ENCODE peak calls at places on chromosomes 7 and 10, in five cellular contexts. Q is iPS DF 6.9, L is lower leg skin, N is HFF-Myc, B is Peyer's patch. C is an unnamed sample.

GRCh38 chr10:63114031-63114814 is 18.9 kb upstream of the NRBF2 start:
- DNase-seq in L (peak), B (peak), N (no peak), Q (no peak), C (peak)

GRCh38 chr10:48605264-48605615 is 367 bp upstream of the ARHGAP22 start:
- DNase-seq in L (no peak), N (no peak), B (no peak), Q (no peak), C (no peak)

GRCh38 chr10:87721781-87722180 is 62.1 kb downstream of the PAPSS2 start:
- DNase-seq in Q (no peak), L (no peak), N (no peak), B (no peak), C (no peak)

GRCh38 chr10:33238643-33239042 is 95.8 kb downstream of the NRP1 start:
- DNase-seq in B (no peak), Q (no peak), N (no peak), L (no peak), C (no peak)

GRCh38 chr10:77415311-77415960 is 222.2 kb downstream of the KCNMA1 start:
- DNase-seq in L (no peak), B (no peak), N (no peak), Q (no peak), C (no peak)

GRCh38 chr7:114539575-114539974 is 125.0 kb downstream of the FOXP2 start:
- DNase-seq in L (no peak), Q (no peak), N (peak), B (no peak), C (no peak)

GRCh38 chr10:61933857-61934559 is 32.5 kb downstream of the ARID5B start:
- DNase-seq in B (no peak), N (no peak), L (no peak), Q (no peak), C (no peak)

GRCh38 chr7:92988051-92988450 is 129.7 kb downstream of the SAMD9 start:
- DNase-seq in L (no peak), Q (peak), N (peak), B (no peak), C (no peak)

GRCh38 chr7:69610675-69611037 is 12.4 kb downstream of the AUTS2 start:
- DNase-seq in Q (no peak), L (no peak), B (no peak), N (no peak), C (no peak)

GRCh38 chr7:39700932-39701331 is 77.6 kb downstream of the RALA start:
- DNase-seq in B (peak), L (peak), Q (no peak), N (no peak), C (peak)

GRCh38 chr10:78952686-78953085 is 116.1 kb upstream of the ZMIZ1 start:
- DNase-seq in N (peak), B (no peak), Q (no peak), L (peak), C (no peak)

GRCh38 chr7:123472327-123472726 is 62.1 kb downstream of the IQUB start:
- DNase-seq in N (no peak), B (no peak), L (no peak), Q (no peak), C (no peak)

GRCh38 chr10:68327889-68328786 is 3.7 kb upstream of the HNRNPH3 start:
- DNase-seq in Q (no peak), B (no peak), N (no peak), L (no peak), C (no peak)

GRCh38 chr7:74224511-74224832 is 14.7 kb downstream of the LAT2 start:
- DNase-seq in L (no peak), B (no peak), N (no peak), Q (no peak), C (no peak)

DNA sequence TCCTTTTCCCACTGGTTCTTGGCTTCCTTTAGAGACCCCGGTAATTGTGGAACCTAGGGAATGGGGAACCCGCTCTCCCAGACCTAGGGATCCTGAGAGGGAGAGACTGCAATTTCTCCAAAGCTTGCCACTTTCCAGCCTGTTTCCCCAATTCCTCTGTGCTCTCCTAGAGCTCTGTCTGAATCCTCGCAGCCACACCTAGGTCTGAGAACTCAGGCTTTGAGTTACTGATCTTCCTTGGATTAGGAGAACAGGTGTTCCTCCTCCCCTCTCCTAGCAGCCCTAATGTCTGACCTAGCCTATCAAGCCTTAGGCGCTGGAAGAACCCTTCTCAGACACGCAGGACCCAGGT is 20.0 kb downstream of the WNT8B start:
- DNase-seq in N (no peak), B (no peak), L (no peak), Q (no peak), C (no peak)
- H3K4me3 ChIP-seq in N (peak), B (peak), L (no peak), Q (no peak), C (peak)

DNA sequence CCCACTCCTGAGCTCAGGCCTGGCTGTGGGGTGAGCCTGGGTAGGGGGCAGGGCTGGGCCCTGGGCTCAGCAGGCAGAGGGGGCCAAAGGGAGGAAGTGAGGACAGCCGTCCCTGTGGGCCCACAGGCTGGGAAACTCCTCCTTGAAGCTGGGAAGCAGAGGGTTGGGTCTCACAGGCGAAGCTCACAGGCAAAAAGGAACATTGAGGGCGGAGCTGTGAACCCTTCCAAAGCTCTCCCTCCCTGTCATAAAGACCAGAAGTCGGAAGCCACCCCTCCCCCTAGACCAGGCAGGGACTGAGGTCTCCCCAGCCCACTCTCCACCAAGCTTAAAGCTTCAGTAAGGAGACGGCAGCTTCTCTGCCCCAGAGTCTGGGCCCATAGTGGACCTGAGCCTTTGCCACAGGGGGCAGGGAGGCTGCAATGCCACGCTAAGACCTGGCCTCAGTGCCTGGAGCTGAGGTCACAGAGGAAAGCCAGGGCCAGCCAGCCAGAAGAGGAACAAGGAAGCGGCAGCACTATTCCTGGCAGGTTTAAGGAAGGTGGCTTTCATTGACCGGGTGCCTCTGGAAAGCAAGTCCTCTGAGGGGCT is 1.0 kb upstream of the KCP start:
- DNase-seq in L (peak), B (peak), N (no peak), Q (no peak), C (no peak)
- H3K4me3 ChIP-seq in L (no peak), B (no peak), N (no peak), Q (no peak), C (no peak)

GRCh38 chr10:23194471-23194965 is 2.4 kb downstream of the PTF1A start:
- DNase-seq in N (no peak), B (no peak), Q (no peak), L (no peak), C (no peak)

GRCh38 chr10:23195846-23196200 is 3.7 kb downstream of the PTF1A start:
- DNase-seq in N (no peak), L (no peak), Q (no peak), B (no peak), C (no peak)

GRCh38 chr10:23193435-23194074 is 1.4 kb downstream of the PTF1A start:
- DNase-seq in L (no peak), N (no peak), Q (no peak), B (no peak), C (no peak)

GRCh38 chr10:23196201-23196600 is 4.1 kb downstream of the PTF1A start:
- DNase-seq in N (no peak), B (no peak), L (no peak), Q (no peak), C (no peak)

DNA sequence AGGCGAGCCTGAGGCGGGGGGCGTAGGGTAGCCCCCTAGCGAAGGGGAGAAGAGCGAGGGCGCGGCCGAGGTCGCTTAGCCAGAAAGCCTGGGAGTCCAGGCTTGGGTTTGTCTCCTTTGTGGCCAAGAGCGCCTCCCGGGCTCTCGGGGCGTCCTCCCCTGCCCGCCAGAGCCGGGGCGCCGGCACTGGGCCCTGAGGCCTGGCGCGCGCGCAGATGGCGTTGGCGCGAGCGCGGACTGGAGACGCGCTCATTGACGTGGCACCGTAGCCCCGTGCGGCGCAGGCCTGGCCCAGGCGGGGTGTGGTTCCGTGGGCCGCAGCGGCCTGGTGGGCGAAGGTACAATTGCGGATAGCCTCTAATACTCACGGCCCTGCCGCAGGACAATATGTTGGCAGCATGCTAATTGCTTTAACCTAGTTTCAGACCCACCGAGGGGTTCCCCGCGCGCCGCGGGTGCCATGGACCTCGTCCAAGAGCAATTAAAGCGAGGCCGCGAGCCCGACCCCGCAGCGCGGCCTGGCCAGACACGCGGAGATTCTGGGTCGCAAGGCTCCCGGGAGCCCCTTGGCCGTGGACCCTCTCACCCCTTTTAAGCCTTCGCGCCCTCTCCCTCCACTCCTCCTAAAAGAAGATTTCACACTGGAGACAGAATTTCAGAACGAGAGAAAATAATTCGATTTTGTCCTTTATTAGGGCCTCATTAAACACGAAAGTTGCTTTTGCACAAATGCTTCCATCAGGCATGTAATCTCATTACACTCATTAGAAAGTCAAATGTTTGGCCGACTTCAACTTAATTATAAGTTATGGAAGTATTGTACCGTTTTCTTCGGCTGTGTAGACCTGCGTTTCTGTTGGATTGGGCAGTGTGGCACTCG is 3.1 kb downstream of the PTF1A start:
- DNase-seq in B (no peak), N (no peak), L (no peak), Q (no peak), C (no peak)
- H3K4me3 ChIP-seq in B (no peak), N (no peak), L (no peak), Q (peak), C (no peak)

DNA sequence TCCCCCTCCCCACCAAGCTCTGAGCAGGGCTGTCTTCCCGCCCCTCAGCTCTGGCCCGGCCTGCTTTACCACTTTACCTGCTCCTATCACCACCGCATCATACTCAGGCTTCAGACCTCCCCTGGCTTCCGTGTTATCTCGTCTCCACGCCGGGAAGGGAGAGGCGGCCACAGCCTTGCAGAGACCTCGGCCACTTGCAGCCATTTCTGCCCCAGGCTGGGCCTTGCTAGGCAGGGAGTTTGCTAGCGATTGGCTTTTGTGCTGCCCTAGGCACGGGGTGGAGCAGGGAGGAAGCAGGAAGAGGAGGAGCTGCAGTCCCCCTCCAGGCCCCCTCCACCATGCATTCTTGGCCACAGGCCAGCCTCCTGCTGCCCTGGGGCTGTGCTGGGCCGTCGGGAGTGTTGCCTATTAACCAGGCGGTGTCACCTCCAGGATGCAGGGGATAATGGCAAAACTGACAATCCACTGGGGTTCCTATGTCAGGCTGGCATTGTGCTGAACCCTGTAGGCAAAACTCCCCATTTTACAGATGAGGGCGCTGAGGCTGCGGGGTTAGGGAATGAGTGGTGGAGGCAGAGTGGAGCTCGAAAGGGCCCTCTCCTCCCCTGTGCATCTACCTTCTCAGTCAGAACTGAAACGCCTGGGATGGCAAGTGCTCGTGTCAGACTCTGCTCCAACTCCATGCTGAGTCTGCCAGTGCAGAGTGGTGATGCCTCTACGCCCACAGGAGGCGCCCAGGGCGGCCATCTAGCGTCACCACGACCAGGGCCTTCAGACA is at the start of gene PYROXD2:
- DNase-seq in L (peak), N (peak), Q (peak), B (peak), C (peak)
- H3K4me3 ChIP-seq in L (peak), N (peak), Q (peak), B (peak), C (peak)

GRCh38 chr7:2510909-2511768 is 8.4 kb upstream of the LFNG start:
- DNase-seq in L (no peak), N (no peak), Q (no peak), B (peak), C (no peak)

GRCh38 chr7:2510130-2510776 is 9.3 kb upstream of the LFNG start:
- DNase-seq in B (peak), L (no peak), Q (no peak), N (no peak), C (no peak)

GRCh38 chr7:2512713-2513112 is 6.9 kb upstream of the LFNG start:
- DNase-seq in L (no peak), Q (no peak), N (no peak), B (no peak), C (no peak)

GRCh38 chr7:2512179-2512644 is 7.4 kb upstream of the LFNG start:
- DNase-seq in N (no peak), L (no peak), Q (no peak), B (no peak), C (no peak)

DNA sequence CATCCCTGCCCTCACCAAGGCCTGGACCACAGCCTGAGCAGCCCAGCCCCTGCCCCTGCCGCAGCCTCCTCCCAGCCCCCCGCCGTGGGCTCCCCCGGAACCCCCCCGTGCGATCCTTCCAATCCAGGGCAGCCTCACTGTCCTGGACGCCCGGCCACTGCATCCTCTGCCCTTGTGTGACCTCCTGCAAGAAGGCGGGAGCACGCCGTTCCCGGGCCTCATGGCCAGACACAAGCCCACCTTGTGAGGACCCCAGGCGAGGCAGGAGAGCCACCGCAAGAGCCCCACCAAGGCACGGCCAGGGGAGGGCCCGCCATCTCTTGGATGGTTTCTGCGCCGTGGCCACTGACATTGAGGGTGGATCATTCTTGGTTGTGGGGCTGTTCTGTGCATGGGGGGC is 7.8 kb upstream of the LFNG start:
- DNase-seq in N (no peak), B (no peak), Q (no peak), L (no peak), C (no peak)
- H3K4me3 ChIP-seq in N (no peak), B (no peak), Q (no peak), L (no peak), C (no peak)

GRCh38 chr10:19874791-19875190 is 58.6 kb downstream of the PLXDC2 start:
- DNase-seq in Q (no peak), L (no peak), B (no peak), N (no peak), C (no peak)

GRCh38 chr10:19876570-19876969 is 60.3 kb downstream of the PLXDC2 start:
- DNase-seq in Q (no peak), N (no peak), B (no peak), L (no peak), C (no peak)

GRCh38 chr10:19869370-19869769 is 53.1 kb downstream of the PLXDC2 start:
- DNase-seq in Q (no peak), L (no peak), N (no peak), B (no peak), C (no peak)

GRCh38 chr10:19874190-19874589 is 58.0 kb downstream of the PLXDC2 start:
- DNase-seq in L (no peak), N (no peak), Q (no peak), B (no peak), C (no peak)

DNA sequence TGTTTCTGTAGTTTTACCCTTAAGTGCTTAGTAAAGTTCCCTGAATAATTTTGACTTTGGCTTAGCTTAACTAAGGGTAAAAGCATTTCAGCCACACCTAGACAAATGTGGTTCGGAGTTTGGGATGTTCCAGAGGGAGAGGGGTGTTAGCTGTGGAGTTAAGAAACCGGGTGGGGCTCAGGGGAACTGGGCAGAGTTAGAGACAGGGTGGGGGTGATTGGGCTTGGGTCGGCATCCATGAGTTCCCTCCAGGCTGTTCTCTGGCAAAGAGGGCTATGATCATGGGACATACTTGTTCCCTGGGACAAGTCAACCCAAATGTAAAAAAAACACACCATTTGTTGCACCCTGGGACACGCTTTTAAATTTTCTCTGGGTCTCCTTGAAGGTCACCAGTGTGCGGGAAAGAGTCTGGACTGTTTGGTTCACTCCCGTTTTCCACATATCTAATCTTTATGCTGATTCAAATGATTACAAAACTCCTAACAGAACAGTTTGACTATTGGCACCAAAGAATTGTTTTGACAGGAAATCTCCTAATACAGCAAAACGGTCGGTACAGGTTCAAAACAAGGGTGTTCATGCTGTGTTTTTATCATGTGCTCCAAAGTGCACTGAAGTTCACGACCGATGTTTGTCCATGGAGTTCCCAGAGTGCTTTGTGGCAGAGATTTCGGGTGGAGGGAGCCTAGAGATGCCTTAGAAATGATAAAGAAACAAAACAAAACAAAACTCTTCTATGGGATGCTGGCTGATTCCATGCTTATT is 56.5 kb downstream of the PLXDC2 start:
- DNase-seq in Q (no peak), B (no peak), N (no peak), L (no peak), C (no peak)
- H3K4me3 ChIP-seq in Q (no peak), B (no peak), N (no peak), L (no peak), C (no peak)

C was measured in ascending aorta.